ENCODE peak calls at places on chromosomes 5 and 9, in nine cellular contexts. F, O, J, Q, U, B, A, V and M are unnamed samples.

GRCh38 chr5:123203105-123203794 is 114.2 kb downstream of the PRDM6 start:
- DNase-seq in F (no peak), O (no peak), J (no peak), Q (no peak), U (no peak), B (no peak), A (no peak), V (no peak), M (no peak)

GRCh38 chr5:30991462-30991861 is 202.0 kb upstream of the CDH6 start:
- DNase-seq in F (no peak), O (no peak), J (no peak), Q (no peak), U (no peak), B (no peak), A (no peak), V (no peak), M (no peak)

GRCh38 chr5:144504929-144505578 is 334.4 kb downstream of the KCTD16 start:
- DNase-seq in F (no peak), O (no peak), J (no peak), Q (no peak), U (no peak), B (no peak), A (peak; percentile 8), V (no peak), M (no peak)

GRCh38 chr9:133658442-133659431 is 22.6 kb downstream of the DBH start:
- DNase-seq in F (no peak), O (no peak), J (peak; percentile 73), Q (no peak), U (peak; percentile 59), B (peak; percentile 51), A (peak; percentile 67), V (peak; percentile 91), M (no peak)

GRCh38 chr9:114238919-114239879 is 83.7 kb upstream of the ORM1 start:
- DNase-seq in F (no peak), O (no peak), J (peak; percentile 83), Q (no peak), U (peak; percentile 45), B (no peak), A (peak; percentile 72), V (no peak), M (no peak)

GRCh38 chr5:138352722-138353549 is 451 bp downstream of the KDM3B start:
- DNase-seq in F (peak; percentile 75), O (peak; percentile 84), J (peak; percentile 47), Q (peak; percentile 75), U (peak; percentile 53), B (peak; percentile 65), A (peak; percentile 79), V (no peak), M (no peak)

GRCh38 chr9:1514733-1515363 is 464.7 kb downstream of the DMRT2 start:
- DNase-seq in F (no peak), O (no peak), J (no peak), Q (no peak), U (no peak), B (no peak), A (no peak), V (no peak), M (no peak)

GRCh38 chr9:126521976-126522590 is 91.6 kb upstream of the LMX1B start:
- DNase-seq in F (no peak), O (no peak), J (no peak), Q (no peak), U (no peak), B (no peak), A (no peak), V (no peak), M (no peak)

GRCh38 chr5:11126844-11127243 is 365.8 kb upstream of the DAP start:
- DNase-seq in F (no peak), O (no peak), J (no peak), Q (no peak), U (no peak), B (no peak), A (no peak), V (peak; percentile 8), M (no peak)

GRCh38 chr5:76422175-76422574 is 19.1 kb downstream of the IQGAP2 start:
- DNase-seq in F (no peak), O (no peak), J (no peak), Q (no peak), U (no peak), B (no peak), A (no peak), V (no peak), M (no peak)

GRCh38 chr5:59360130-59360555 is 533.4 kb downstream of the PDE4D start:
- DNase-seq in F (no peak), O (no peak), J (no peak), Q (no peak), U (no peak), B (no peak), A (no peak), V (no peak), M (no peak)

GRCh38 chr5:132439521-132440206 is 50.9 kb downstream of the IRF1 start:
- DNase-seq in F (no peak), O (no peak), J (peak; percentile 85), Q (no peak), U (no peak), B (peak; percentile 83), A (no peak), V (no peak), M (no peak)

GRCh38 chr9:128412120-128412790 is 8.4 kb upstream of the CERCAM start:
- DNase-seq in F (peak; percentile 41), O (peak; percentile 64), J (peak; percentile 47), Q (peak; percentile 52), U (peak; percentile 67), B (peak; percentile 36), A (peak; percentile 81), V (peak; percentile 73), M (no peak)

GRCh38 chr5:173493846-173494245 is 122.6 kb downstream of the BOD1 start:
- DNase-seq in F (no peak), O (no peak), J (no peak), Q (no peak), U (no peak), B (no peak), A (no peak), V (no peak), M (no peak)

GRCh38 chr9:20623748-20624124 is 1.4 kb upstream of the MLLT3 start:
- DNase-seq in F (no peak), O (no peak), J (no peak), Q (no peak), U (no peak), B (no peak), A (peak; percentile 21), V (no peak), M (no peak)

GRCh38 chr5:77636423-77637169 is 1.9 kb downstream of the OTP start:
- DNase-seq in F (no peak), O (no peak), J (no peak), Q (no peak), U (no peak), B (no peak), A (peak; percentile 43), V (no peak), M (no peak)

GRCh38 chr9:6412572-6413364 is at the start of gene UHRF2:
- DNase-seq in F (peak; percentile 99), O (peak; percentile 98), J (peak; percentile 93), Q (peak; percentile 99), U (peak; percentile 96), B (peak; percentile 98), A (peak; percentile 98), V (peak; percentile 93), M (peak; percentile 73)